ENCODE peak calls at places on chromosomes 11 and 22, in four cellular contexts. V is GM12878, C is HepG2, F is K562. T is an unnamed sample.

GRCh38 chr11:104968365-104968855 is at the start of gene CASP4:
- DNase-seq in F (no peak), V (peak; percentile 32), C (peak; percentile 56), T (peak; percentile 93)

GRCh38 chr11:73274722-73275380 is 2.7 kb downstream of the P2RY6 start:
- DNase-seq in V (no peak), C (no peak), F (no peak), T (no peak)

GRCh38 chr22:35894937-35895708 is 133.5 kb downstream of the RBFOX2 start:
- DNase-seq in V (no peak), C (no peak), F (no peak), T (no peak)

GRCh38 chr22:35761037-35761436 is 43.4 kb downstream of the APOL5 start:
- DNase-seq in V (no peak), C (peak; percentile 20), F (peak; percentile 8), T (peak; percentile 26)

GRCh38 chr11:60838132-60838531 is 3.8 kb upstream of the CCDC86 start:
- DNase-seq in C (peak; percentile 28), V (no peak), F (peak; percentile 71), T (no peak)

GRCh38 chr11:67024410-67024809 is 1.5 kb downstream of the SYT12 start:
- DNase-seq in C (no peak), V (no peak), F (no peak), T (no peak)

GRCh38 chr11:35911616-35912165 is 32.2 kb upstream of the LDLRAD3 start:
- DNase-seq in C (no peak), V (no peak), F (no peak), T (peak; percentile 70)

GRCh38 chr11:107018274-107018901 is at the start of gene GUCY1A2:
- DNase-seq in C (no peak), F (no peak), V (no peak), T (no peak)

DNA sequence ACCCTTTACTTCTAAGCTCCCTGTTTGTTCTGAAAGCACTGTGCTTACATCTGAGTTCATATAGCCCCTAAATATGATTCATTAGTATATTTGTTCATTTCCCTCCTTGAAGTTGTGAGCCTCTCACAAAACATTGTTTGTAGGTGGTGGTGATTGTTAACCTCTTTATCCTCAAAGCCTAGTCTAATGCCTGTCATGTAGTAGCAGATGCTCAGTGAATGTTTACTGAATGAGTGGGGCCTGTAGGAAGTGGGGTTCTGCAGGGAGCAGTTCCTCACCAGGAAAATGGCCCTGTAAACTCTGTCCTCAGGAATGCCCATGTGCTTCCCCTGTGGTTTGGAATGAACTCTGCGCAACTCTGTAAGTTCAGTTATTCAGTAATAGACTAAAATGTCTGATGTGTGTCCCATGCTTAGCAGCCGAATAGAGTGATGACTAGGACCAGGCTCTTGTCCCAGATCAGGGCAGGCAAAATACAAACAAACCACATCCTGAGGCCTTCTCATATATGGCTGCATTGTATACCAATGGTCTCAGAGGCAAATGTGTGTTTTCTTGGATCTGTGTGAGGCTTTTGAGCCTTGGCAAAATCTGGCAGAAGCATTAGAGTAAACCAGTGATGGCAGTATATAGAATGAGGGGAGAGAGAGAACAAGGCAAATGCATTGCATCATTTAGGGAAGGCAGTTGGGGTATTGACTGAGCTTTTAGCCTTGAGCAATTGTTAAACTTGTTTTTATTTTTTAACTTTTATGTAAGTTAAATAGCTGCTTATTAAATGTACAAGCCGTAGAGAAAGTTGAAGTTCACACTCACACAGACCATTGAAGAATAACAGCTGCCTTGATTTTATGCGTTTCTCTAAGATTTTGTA is 91.4 kb upstream of the BIRC3 start:
- DNase-seq in F (no peak), C (peak; percentile 28), V (no peak), T (peak; percentile 87)
- TF ChIP-seq POLR2AphosphoS5 in F (no peak), C (no peak), V (no peak), T (peak; percentile 72)

GRCh38 chr11:6926208-6927029 is at the start of gene ZNF215:
- DNase-seq in F (peak; percentile 92), C (no peak), V (no peak), T (peak; percentile 74)

GRCh38 chr11:6925636-6926207 is 504 bp upstream of the ZNF215 start:
- DNase-seq in V (no peak), F (peak; percentile 52), C (no peak), T (peak; percentile 26)

GRCh38 chr11:6928916-6929315 is 2.7 kb downstream of the ZNF215 start:
- DNase-seq in V (no peak), C (no peak), F (no peak), T (no peak)

GRCh38 chr11:6925007-6925577 is 1.1 kb upstream of the ZNF215 start:
- DNase-seq in F (no peak), C (no peak), V (no peak), T (no peak)

DNA sequence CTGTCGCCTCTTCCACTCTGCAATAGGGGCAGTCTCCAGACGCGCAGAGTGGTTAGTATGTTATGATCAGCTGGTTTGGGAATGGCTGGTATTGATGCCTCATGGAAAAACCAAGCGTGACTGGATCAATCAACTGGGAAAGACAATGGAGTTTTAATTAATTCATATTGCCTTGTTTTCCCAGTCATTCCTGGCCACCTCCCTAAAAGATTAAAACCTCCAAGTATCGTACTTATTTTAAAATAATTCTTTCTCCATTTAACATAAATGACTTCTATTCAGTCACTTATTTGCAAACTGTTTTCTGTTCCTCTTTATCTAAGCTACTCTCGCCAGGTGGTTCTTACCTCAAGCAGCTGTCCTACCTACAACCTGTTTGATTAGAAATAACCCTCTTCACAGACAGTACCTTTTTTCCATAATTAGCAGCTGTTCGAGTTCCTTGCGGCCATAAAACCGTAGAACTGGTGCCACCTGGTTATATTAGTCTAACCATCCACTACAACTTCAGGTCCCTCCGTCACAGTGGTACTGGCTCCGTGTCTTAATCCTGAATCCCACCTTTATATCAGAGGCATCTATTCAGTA is 898 bp downstream of the ZNF215 start:
- DNase-seq in C (no peak), F (no peak), V (peak; percentile 7), T (peak; percentile 3)
- H3K27ac ChIP-seq in C (no peak overlapping the region), F (peak overlapping the region; percentile 89), V (peak overlapping the region; percentile 0), T (peak overlapping the region; percentile 57)

DNA sequence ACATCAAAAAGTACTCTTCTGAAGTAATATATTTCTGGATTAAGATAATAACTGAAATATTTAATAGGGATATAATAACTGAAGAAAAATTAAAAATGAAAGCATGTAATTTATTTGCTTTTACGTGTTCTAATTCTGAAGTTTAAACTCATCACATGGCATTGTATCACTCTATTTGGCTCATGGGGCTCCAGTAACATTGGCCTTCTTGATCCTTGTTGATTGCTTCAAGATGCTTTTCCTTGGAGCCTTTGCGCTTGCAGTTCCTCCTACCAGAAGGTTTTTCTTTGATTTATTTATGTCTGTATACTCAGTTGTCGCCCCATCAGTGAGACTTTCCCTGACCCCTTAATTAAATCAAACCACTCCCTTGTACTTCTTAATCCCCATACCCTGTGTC is 847.7 kb upstream of the ANO3 start:
- DNase-seq in C (no peak), F (no peak), V (no peak), T (no peak)
- TF ChIP-seq MYC in C (no peak), F (no peak), V (no peak), T (no peak)

GRCh38 chr22:24208012-24208749 is 26.9 kb downstream of the SUSD2 start:
- DNase-seq in C (peak; percentile 92), V (no peak), F (no peak), T (peak; percentile 98)
- TF ChIP-seq POLR2AphosphoS5 in C (no peak), V (no peak), F (no peak), T (peak; percentile 82)

GRCh38 chr11:76513654-76514034 is 68.8 kb downstream of the EMSY start:
- DNase-seq in V (no peak), C (no peak), F (no peak), T (no peak)

GRCh38 chr11:76515494-76515893 is 70.7 kb downstream of the EMSY start:
- DNase-seq in F (no peak), C (no peak), V (no peak), T (no peak)

GRCh38 chr11:76512851-76513653 is 68.2 kb downstream of the EMSY start:
- DNase-seq in C (no peak), F (no peak), V (no peak), T (peak; percentile 58)

GRCh38 chr11:76506833-76507232 is 62.0 kb downstream of the EMSY start:
- DNase-seq in C (no peak), F (no peak), V (no peak), T (no peak)

DNA sequence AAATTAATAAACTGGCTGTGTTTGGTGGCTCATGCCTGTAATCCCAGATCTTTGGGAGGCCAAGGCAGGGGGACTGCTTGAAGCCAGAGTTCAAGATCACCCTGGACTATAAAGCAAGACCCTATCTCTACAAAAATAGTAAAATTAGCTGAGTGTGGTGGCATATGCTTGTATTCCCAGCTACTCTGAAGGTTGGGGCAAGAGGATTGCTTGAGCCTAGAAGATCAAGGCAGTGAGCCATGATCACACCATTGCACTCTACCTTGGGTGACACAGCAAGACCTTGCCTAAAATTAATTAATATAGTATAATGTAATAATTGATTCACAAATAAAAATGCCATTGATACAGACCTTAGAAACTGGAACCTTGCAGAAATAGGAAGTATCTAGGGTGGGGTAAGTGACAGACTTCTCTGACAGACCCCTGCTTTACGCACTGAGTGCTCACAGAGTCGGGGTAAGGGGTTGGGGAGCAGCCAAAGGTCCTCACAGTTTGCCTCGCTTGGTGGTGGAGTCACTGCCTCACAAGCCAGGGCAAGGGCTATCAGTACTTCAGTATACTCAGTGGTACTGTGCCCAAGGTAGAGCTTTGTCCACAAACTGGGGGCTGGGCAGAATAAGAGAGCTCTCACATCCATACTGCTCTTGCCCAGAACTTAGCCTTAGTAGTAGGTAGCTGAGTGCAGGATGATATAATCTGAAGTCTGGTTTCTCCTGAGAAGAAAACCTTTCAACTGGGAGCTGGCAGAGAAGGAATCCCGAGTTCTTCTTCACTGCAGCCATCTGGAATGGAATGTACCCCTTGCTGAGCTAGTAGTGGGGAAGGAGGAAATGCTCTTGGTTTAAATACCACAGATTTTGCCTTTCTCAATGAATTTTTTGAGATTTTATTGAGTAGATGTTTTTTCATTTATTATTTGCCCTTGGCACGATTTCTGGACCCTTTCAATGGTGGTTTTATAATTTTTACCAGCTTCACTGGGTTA is 65.5 kb downstream of the EMSY start:
- DNase-seq in F (no peak), V (no peak), C (no peak), T (no peak)
- H3K27ac ChIP-seq in F (no peak overlapping the region), V (no peak overlapping the region), C (no peak overlapping the region), T (no peak overlapping the region)

GRCh38 chr22:17960695-17961442 is 63.5 kb downstream of the MICAL3 start:
- DNase-seq in V (no peak), C (no peak), F (no peak), T (no peak)
- TF ChIP-seq MYC in V (no peak), C (no peak), F (no peak), T (no peak)

DNA sequence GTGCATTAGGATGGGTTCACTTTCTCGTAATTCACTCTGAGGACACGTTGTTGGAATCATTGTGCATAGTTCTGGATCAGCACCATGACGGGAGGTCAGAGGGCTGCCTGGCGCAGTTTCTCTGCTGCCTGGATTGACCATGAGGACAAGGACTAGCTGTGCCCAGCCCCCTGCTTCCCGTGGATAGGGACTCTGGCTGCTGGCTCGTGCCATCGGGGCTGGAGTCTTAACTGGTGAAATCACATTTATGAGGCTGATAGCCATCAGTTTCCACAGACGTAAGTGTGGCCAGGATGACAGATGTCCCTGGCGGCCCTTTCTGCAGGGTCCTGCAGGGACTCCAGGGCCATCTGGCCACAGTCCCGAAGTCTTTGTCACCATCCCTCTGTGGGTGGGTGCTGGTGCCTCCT is 24.1 kb upstream of the GRAMD4 start:
- DNase-seq in F (no peak), C (no peak), V (no peak), T (no peak)
- TF ChIP-seq POLR2AphosphoS5 in F (no peak), C (no peak), V (no peak), T (no peak)

GRCh38 chr11:70016666-70017347 is 61.3 kb upstream of the ANO1 start:
- DNase-seq in C (no peak), F (no peak), V (no peak), T (peak; percentile 4)
- H3K27ac ChIP-seq in C (no peak overlapping the region), F (no peak overlapping the region), V (no peak overlapping the region), T (no peak overlapping the region)

GRCh38 chr22:46695346-46696224 is 42.5 kb downstream of the CERK start:
- DNase-seq in F (no peak), V (no peak), C (no peak), T (no peak)
- TF ChIP-seq MYC in F (no peak), V (no peak), C (no peak), T (no peak)